ENCODE peak calls at places on chromosomes 6 and 20, in eight cellular contexts. W is tibial nerve, N is fibroblast of lung, H is heart right ventricle, Z is Caco-2, L is thoracic aorta, B is left ventricle myocardium inferior, S is SK-N-SH. V is an unnamed sample.
A peak's percentile ranks its signal among the peaks of the same experiment; 100 is the strongest.

GRCh38 chr6:138979365-138979764 is 8.7 kb downstream of the REPS1 start:
- DNase-seq in N (no peak), H (no peak), L (no peak), B (no peak), Z (no peak), W (no peak), S (no peak), V (no peak)

GRCh38 chr20:23080521-23080920 is 5.6 kb downstream of the CD93 start:
- DNase-seq in H (no peak), W (no peak), N (no peak), S (no peak), B (no peak), L (no peak), Z (no peak), V (no peak)

GRCh38 chr20:59222239-59222981 is 58.8 kb downstream of the ZNF831 start:
- DNase-seq in W (peak; percentile 56), H (peak; percentile 87), L (no peak), S (peak; percentile 92), B (peak; percentile 83), Z (peak; percentile 86), N (peak; percentile 58), V (peak; percentile 70)

GRCh38 chr6:162963861-162964260 is 236.1 kb downstream of the PACRG start:
- DNase-seq in N (no peak), B (no peak), L (no peak), H (no peak), W (no peak), S (no peak), Z (no peak), V (no peak)

GRCh38 chr20:13717631-13718044 is 67.1 kb downstream of the ESF1 start:
- DNase-seq in H (no peak), W (no peak), Z (no peak), B (no peak), N (no peak), S (no peak), L (no peak), V (no peak)

GRCh38 chr6:83815631-83816030 is 37.5 kb upstream of the RIPPLY2 start:
- DNase-seq in N (peak; percentile 22), Z (no peak), W (no peak), L (no peak), S (peak; percentile 15), H (no peak), B (no peak), V (no peak)

GRCh38 chr20:11271319-11271718 is 597.5 kb upstream of the JAG1 start:
- DNase-seq in B (no peak), W (no peak), L (no peak), S (peak; percentile 11), Z (peak; percentile 66), H (no peak), N (no peak), V (no peak)

GRCh38 chr6:85771925-85772430 is 129.3 kb upstream of the SYNCRIP start:
- DNase-seq in B (no peak), S (no peak), Z (no peak), W (no peak), N (no peak), H (no peak), L (no peak), V (no peak)

GRCh38 chr20:39849664-39850063 is 839.4 kb downstream of the MAFB start:
- DNase-seq in W (peak; percentile 57), B (peak; percentile 89), L (peak; percentile 58), N (peak; percentile 95), S (peak; percentile 70), H (peak; percentile 87), Z (no peak), V (peak; percentile 61)

GRCh38 chr20:53157443-53158408 is 185.6 kb downstream of the TSHZ2 start:
- DNase-seq in L (no peak), Z (peak; percentile 71), H (peak; percentile 23), W (no peak), B (no peak), N (peak; percentile 11), S (no peak), V (no peak)

GRCh38 chr6:83190596-83190995 is 2.5 kb downstream of the PGM3 start:
- DNase-seq in B (no peak), Z (peak; percentile 37), S (no peak), L (no peak), N (no peak), H (no peak), W (no peak), V (no peak)

GRCh38 chr6:26124550-26125014 is 37.4 kb downstream of the HFE start:
- DNase-seq in S (no peak), B (no peak), N (no peak), Z (no peak), W (no peak), L (no peak), H (no peak), V (no peak)

GRCh38 chr20:46959081-46959692 is 64.5 kb downstream of the EYA2 start:
- DNase-seq in L (no peak), N (peak; percentile 98), B (no peak), S (no peak), W (no peak), H (no peak), Z (no peak), V (no peak)

GRCh38 chr6:32108727-32109113 is 418 bp downstream of the TNXB start:
- DNase-seq in Z (no peak), W (no peak), H (no peak), S (no peak), L (no peak), N (no peak), B (no peak), V (no peak)

GRCh38 chr6:32108094-32108627 is 977 bp downstream of the TNXB start:
- DNase-seq in L (no peak), S (peak; percentile 32), Z (no peak), N (no peak), H (peak; percentile 72), W (peak; percentile 72), B (peak; percentile 80), V (peak; percentile 31)

GRCh38 chr6:32105433-32105832 is 3.7 kb downstream of the TNXB start:
- DNase-seq in N (no peak), L (no peak), W (no peak), B (no peak), S (no peak), Z (no peak), H (no peak), V (no peak)

GRCh38 chr6:32109114-32109764 is at the start of gene TNXB:
- DNase-seq in H (peak; percentile 57), L (no peak), W (no peak), N (no peak), Z (no peak), S (peak; percentile 41), B (peak; percentile 59), V (no peak)

GRCh38 chr6:32107447-32107846 is 1.7 kb downstream of the TNXB start:
- DNase-seq in N (no peak), W (no peak), B (no peak), L (no peak), Z (no peak), S (no peak), H (no peak), V (no peak)
- H3K4me1 ChIP-seq in N (peaks cover 30% of the 10 kb centered on the region), W (peaks cover 51% of the 10 kb centered on the region), B (peaks cover 71% of the 10 kb centered on the region), L (peaks cover 35% of the 10 kb centered on the region), Z (peaks cover 15% of the 10 kb centered on the region), S (no peaks in the 10 kb centered on the region), H (peaks cover 24% of the 10 kb centered on the region), V (no peaks in the 10 kb centered on the region)

DNA sequence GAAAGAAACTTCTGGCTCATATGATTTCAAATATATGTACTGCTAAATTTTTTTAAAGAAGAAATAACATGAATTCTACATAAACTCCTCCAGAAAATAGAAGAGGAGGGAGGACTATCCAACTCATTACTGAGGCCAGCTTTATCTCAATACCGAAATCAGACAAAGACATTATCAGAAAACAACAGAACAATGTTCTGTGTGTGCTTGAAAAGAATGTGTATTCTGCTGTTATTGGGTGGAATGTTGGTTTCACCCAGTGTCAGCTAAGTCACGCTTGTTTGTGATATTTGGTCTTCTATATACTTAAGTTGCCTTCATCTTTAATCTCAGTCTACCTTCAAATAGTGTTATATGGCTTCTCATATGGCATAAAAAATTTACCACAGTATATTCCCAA is 18.6 kb upstream of the ELOVL2 start:
- DNase-seq in B (no peak), N (no peak), Z (no peak), H (no peak), W (no peak), S (no peak), L (no peak), V (no peak)
- TF ChIP-seq CTCF in B (no peak), N (no peak), Z (no peak), H (no peak), W (no peak), S (no peak), L (no peak), V (no peak)

DNA sequence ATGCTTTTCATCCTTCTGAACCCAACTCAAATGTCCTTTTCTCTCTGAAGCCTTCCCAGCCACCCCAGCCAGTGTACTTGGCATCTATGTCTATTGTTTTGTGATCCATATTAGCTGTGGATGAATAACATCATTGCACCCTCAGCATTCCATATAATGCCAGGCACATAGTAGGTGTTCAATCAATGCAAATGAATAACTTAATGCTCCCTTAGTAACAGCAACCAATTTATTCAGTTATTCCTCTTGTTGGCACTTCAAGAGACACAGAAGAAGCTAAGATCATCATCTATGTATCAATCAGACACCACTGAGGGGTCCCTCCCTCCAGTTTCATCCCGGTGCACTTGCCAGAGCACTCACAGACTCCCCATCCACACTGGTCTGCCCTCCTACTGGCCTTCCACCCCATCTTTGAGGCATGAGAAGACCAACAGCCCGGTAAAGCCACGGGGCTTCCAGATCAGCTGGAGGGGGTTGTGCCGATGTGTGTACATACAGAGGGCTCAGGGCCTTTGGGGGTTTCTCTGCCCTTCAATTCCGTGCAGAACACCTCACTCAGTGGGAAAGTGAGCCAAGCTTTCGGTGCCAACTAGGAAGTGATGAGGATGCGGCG is 2.4 kb upstream of the TAF8 start:
- DNase-seq in Z (no peak), B (no peak), N (no peak), H (no peak), S (peak; percentile 53), W (no peak), L (no peak), V (no peak)
- H3K4me1 ChIP-seq in Z (peaks cover 21% of the 10 kb centered on the region), B (peaks cover 98% of the 10 kb centered on the region), N (peaks cover 18% of the 10 kb centered on the region), H (peaks cover 26% of the 10 kb centered on the region), S (peaks cover 11% of the 10 kb centered on the region), W (peaks cover 60% of the 10 kb centered on the region), L (peaks cover 43% of the 10 kb centered on the region), V (peaks cover 21% of the 10 kb centered on the region)

GRCh38 chr6:31074406-31074805 is 38.0 kb downstream of the C6orf15 start:
- DNase-seq in L (no peak), Z (no peak), B (no peak), W (no peak), H (no peak), S (no peak), N (no peak), V (no peak)
- TF ChIP-seq CTCF in L (no peak), Z (no peak), B (no peak), W (no peak), H (no peak), S (no peak), N (no peak), V (no peak)

V was measured in breast epithelium.